ENCODE peak calls at places on chromosomes 6 and 20, in seven cellular contexts. One of them, this sample, is unnamed.
A peak's percentile ranks its signal among the peaks of the same experiment; 100 is the strongest.

GRCh38 chr6:39843305-39844020 is 51.3 kb downstream of the DAAM2 start:
- DNase-seq in NCI-H2081: no peak
- DNase-seq in NCI-H1417: no peak
- DNase-seq in skeletal muscle cell: no peak
- DNase-seq in stimulated activated CD8-positive, alpha-beta memory T cell treated with anti-CD3 and anti-CD28 coated beads, Interleukin-2, amount 100 ng/mL, for 48 hours: no peak
- DNase-seq in activated naive CD8-positive, alpha-beta T cell treated with anti-CD3 and anti-CD28 coated beads for 36 hours: no peak
- DNase-seq in T-cell: no peak
- DNase-seq in this sample: no peak

GRCh38 chr6:170099387-170099786 is 191.5 kb downstream of the DLL1 start:
- DNase-seq in NCI-H2081: no peak
- DNase-seq in NCI-H1417: no peak
- DNase-seq in skeletal muscle cell: no peak
- DNase-seq in stimulated activated CD8-positive, alpha-beta memory T cell treated with anti-CD3 and anti-CD28 coated beads, Interleukin-2, amount 100 ng/mL, for 48 hours: no peak
- DNase-seq in activated naive CD8-positive, alpha-beta T cell treated with anti-CD3 and anti-CD28 coated beads for 36 hours: no peak
- DNase-seq in T-cell: no peak
- DNase-seq in this sample: no peak

GRCh38 chr6:43013020-43013842 is 515 bp downstream of the MEA1 start:
- DNase-seq in NCI-H2081: no peak
- DNase-seq in NCI-H1417: no peak
- DNase-seq in skeletal muscle cell: no peak
- DNase-seq in stimulated activated CD8-positive, alpha-beta memory T cell treated with anti-CD3 and anti-CD28 coated beads, Interleukin-2, amount 100 ng/mL, for 48 hours: no peak
- DNase-seq in activated naive CD8-positive, alpha-beta T cell treated with anti-CD3 and anti-CD28 coated beads for 36 hours: no peak
- DNase-seq in T-cell: no peak
- DNase-seq in this sample: no peak

GRCh38 chr6:142693446-142693845 is 251.5 kb downstream of the HIVEP2 start:
- DNase-seq in NCI-H2081: no peak
- DNase-seq in NCI-H1417: no peak
- DNase-seq in skeletal muscle cell: peak; percentile 58
- DNase-seq in stimulated activated CD8-positive, alpha-beta memory T cell treated with anti-CD3 and anti-CD28 coated beads, Interleukin-2, amount 100 ng/mL, for 48 hours: no peak
- DNase-seq in activated naive CD8-positive, alpha-beta T cell treated with anti-CD3 and anti-CD28 coated beads for 36 hours: no peak
- DNase-seq in T-cell: no peak
- DNase-seq in this sample: no peak

GRCh38 chr6:106360410-106360988 is at the start of gene CRYBG1:
- DNase-seq in NCI-H2081: peak; percentile 77
- DNase-seq in NCI-H1417: peak; percentile 83
- DNase-seq in skeletal muscle cell: no peak
- DNase-seq in stimulated activated CD8-positive, alpha-beta memory T cell treated with anti-CD3 and anti-CD28 coated beads, Interleukin-2, amount 100 ng/mL, for 48 hours: peak; percentile 69
- DNase-seq in activated naive CD8-positive, alpha-beta T cell treated with anti-CD3 and anti-CD28 coated beads for 36 hours: peak; percentile 76
- DNase-seq in T-cell: peak; percentile 55
- DNase-seq in this sample: peak; percentile 34

GRCh38 chr20:53595018-53595378 is 1.4 kb upstream of the ZNF217 start:
- DNase-seq in NCI-H2081: no peak
- DNase-seq in NCI-H1417: no peak
- DNase-seq in skeletal muscle cell: no peak
- DNase-seq in stimulated activated CD8-positive, alpha-beta memory T cell treated with anti-CD3 and anti-CD28 coated beads, Interleukin-2, amount 100 ng/mL, for 48 hours: no peak
- DNase-seq in activated naive CD8-positive, alpha-beta T cell treated with anti-CD3 and anti-CD28 coated beads for 36 hours: no peak
- DNase-seq in T-cell: no peak
- DNase-seq in this sample: no peak

GRCh38 chr20:35226775-35227681 is 538 bp downstream of the MMP24 start:
- DNase-seq in NCI-H2081: peak; percentile 36
- DNase-seq in NCI-H1417: peak; percentile 88
- DNase-seq in skeletal muscle cell: no peak
- DNase-seq in stimulated activated CD8-positive, alpha-beta memory T cell treated with anti-CD3 and anti-CD28 coated beads, Interleukin-2, amount 100 ng/mL, for 48 hours: peak; percentile 40
- DNase-seq in activated naive CD8-positive, alpha-beta T cell treated with anti-CD3 and anti-CD28 coated beads for 36 hours: peak; percentile 57
- DNase-seq in T-cell: peak; percentile 16
- DNase-seq in this sample: no peak

GRCh38 chr20:36093025-36093803 is 61.3 kb upstream of the EPB41L1 start:
- DNase-seq in NCI-H2081: peak; percentile 25
- DNase-seq in NCI-H1417: peak; percentile 77
- DNase-seq in skeletal muscle cell: no peak
- DNase-seq in stimulated activated CD8-positive, alpha-beta memory T cell treated with anti-CD3 and anti-CD28 coated beads, Interleukin-2, amount 100 ng/mL, for 48 hours: no peak
- DNase-seq in activated naive CD8-positive, alpha-beta T cell treated with anti-CD3 and anti-CD28 coated beads for 36 hours: peak; percentile 32
- DNase-seq in T-cell: peak; percentile 36
- DNase-seq in this sample: no peak

GRCh38 chr6:32659856-32660595 is 6.4 kb downstream of the HLA-DQB1 start:
- DNase-seq in NCI-H2081: no peak
- DNase-seq in NCI-H1417: no peak
- DNase-seq in skeletal muscle cell: no peak
- DNase-seq in stimulated activated CD8-positive, alpha-beta memory T cell treated with anti-CD3 and anti-CD28 coated beads, Interleukin-2, amount 100 ng/mL, for 48 hours: no peak
- DNase-seq in activated naive CD8-positive, alpha-beta T cell treated with anti-CD3 and anti-CD28 coated beads for 36 hours: no peak
- DNase-seq in T-cell: no peak
- DNase-seq in this sample: no peak

GRCh38 chr6:44527961-44528644 is 140.6 kb downstream of the CDC5L start:
- DNase-seq in NCI-H2081: no peak
- DNase-seq in NCI-H1417: no peak
- DNase-seq in skeletal muscle cell: no peak
- DNase-seq in stimulated activated CD8-positive, alpha-beta memory T cell treated with anti-CD3 and anti-CD28 coated beads, Interleukin-2, amount 100 ng/mL, for 48 hours: no peak
- DNase-seq in activated naive CD8-positive, alpha-beta T cell treated with anti-CD3 and anti-CD28 coated beads for 36 hours: no peak
- DNase-seq in T-cell: no peak
- DNase-seq in this sample: no peak

GRCh38 chr6:150016324-150017185 is 8.8 kb downstream of the RAET1L start:
- DNase-seq in NCI-H2081: peak; percentile 60
- DNase-seq in NCI-H1417: peak; percentile 63
- DNase-seq in skeletal muscle cell: no peak
- DNase-seq in stimulated activated CD8-positive, alpha-beta memory T cell treated with anti-CD3 and anti-CD28 coated beads, Interleukin-2, amount 100 ng/mL, for 48 hours: no peak
- DNase-seq in activated naive CD8-positive, alpha-beta T cell treated with anti-CD3 and anti-CD28 coated beads for 36 hours: peak; percentile 35
- DNase-seq in T-cell: no peak
- DNase-seq in this sample: no peak

GRCh38 chr6:11616200-11616611 is 78.7 kb downstream of the TMEM170B start:
- DNase-seq in NCI-H2081: no peak
- DNase-seq in NCI-H1417: no peak
- DNase-seq in skeletal muscle cell: peak; percentile 82
- DNase-seq in stimulated activated CD8-positive, alpha-beta memory T cell treated with anti-CD3 and anti-CD28 coated beads, Interleukin-2, amount 100 ng/mL, for 48 hours: no peak
- DNase-seq in activated naive CD8-positive, alpha-beta T cell treated with anti-CD3 and anti-CD28 coated beads for 36 hours: no peak
- DNase-seq in T-cell: no peak
- DNase-seq in this sample: no peak

GRCh38 chr20:22775671-22776139 is 191.3 kb upstream of the FOXA2 start:
- DNase-seq in NCI-H2081: no peak
- DNase-seq in NCI-H1417: no peak
- DNase-seq in skeletal muscle cell: no peak
- DNase-seq in stimulated activated CD8-positive, alpha-beta memory T cell treated with anti-CD3 and anti-CD28 coated beads, Interleukin-2, amount 100 ng/mL, for 48 hours: no peak
- DNase-seq in activated naive CD8-positive, alpha-beta T cell treated with anti-CD3 and anti-CD28 coated beads for 36 hours: no peak
- DNase-seq in T-cell: no peak
- DNase-seq in this sample: no peak

GRCh38 chr6:13485923-13486557 is 1.4 kb downstream of the GFOD1 start:
- DNase-seq in NCI-H2081: peak; percentile 66
- DNase-seq in NCI-H1417: peak; percentile 69
- DNase-seq in skeletal muscle cell: no peak
- DNase-seq in stimulated activated CD8-positive, alpha-beta memory T cell treated with anti-CD3 and anti-CD28 coated beads, Interleukin-2, amount 100 ng/mL, for 48 hours: no peak
- DNase-seq in activated naive CD8-positive, alpha-beta T cell treated with anti-CD3 and anti-CD28 coated beads for 36 hours: peak; percentile 33
- DNase-seq in T-cell: no peak
- DNase-seq in this sample: no peak

GRCh38 chr6:3213334-3213695 is 14.1 kb downstream of the TUBB2B start:
- DNase-seq in NCI-H2081: no peak
- DNase-seq in NCI-H1417: no peak
- DNase-seq in skeletal muscle cell: no peak
- DNase-seq in stimulated activated CD8-positive, alpha-beta memory T cell treated with anti-CD3 and anti-CD28 coated beads, Interleukin-2, amount 100 ng/mL, for 48 hours: no peak
- DNase-seq in activated naive CD8-positive, alpha-beta T cell treated with anti-CD3 and anti-CD28 coated beads for 36 hours: no peak
- DNase-seq in T-cell: no peak
- DNase-seq in this sample: no peak

GRCh38 chr6:152085533-152085932 is 278.1 kb downstream of the ESR1 start:
- DNase-seq in NCI-H2081: no peak
- DNase-seq in NCI-H1417: no peak
- DNase-seq in skeletal muscle cell: no peak
- DNase-seq in stimulated activated CD8-positive, alpha-beta memory T cell treated with anti-CD3 and anti-CD28 coated beads, Interleukin-2, amount 100 ng/mL, for 48 hours: no peak
- DNase-seq in activated naive CD8-positive, alpha-beta T cell treated with anti-CD3 and anti-CD28 coated beads for 36 hours: no peak
- DNase-seq in T-cell: no peak
- DNase-seq in this sample: no peak

GRCh38 chr6:20095436-20095835 is 116.8 kb downstream of the MBOAT1 start:
- DNase-seq in NCI-H2081: no peak
- DNase-seq in NCI-H1417: no peak
- DNase-seq in skeletal muscle cell: no peak
- DNase-seq in stimulated activated CD8-positive, alpha-beta memory T cell treated with anti-CD3 and anti-CD28 coated beads, Interleukin-2, amount 100 ng/mL, for 48 hours: no peak
- DNase-seq in activated naive CD8-positive, alpha-beta T cell treated with anti-CD3 and anti-CD28 coated beads for 36 hours: no peak
- DNase-seq in T-cell: no peak
- DNase-seq in this sample: no peak

GRCh38 chr20:49252556-49253350 is 25.1 kb downstream of the ZNFX1 start:
- DNase-seq in NCI-H2081: no peak
- DNase-seq in NCI-H1417: no peak
- DNase-seq in skeletal muscle cell: no peak
- DNase-seq in stimulated activated CD8-positive, alpha-beta memory T cell treated with anti-CD3 and anti-CD28 coated beads, Interleukin-2, amount 100 ng/mL, for 48 hours: no peak
- DNase-seq in activated naive CD8-positive, alpha-beta T cell treated with anti-CD3 and anti-CD28 coated beads for 36 hours: no peak
- DNase-seq in T-cell: no peak
- DNase-seq in this sample: no peak

GRCh38 chr20:57407541-57407956 is 16.4 kb downstream of the RBM38 start:
- DNase-seq in NCI-H2081: no peak
- DNase-seq in NCI-H1417: peak; percentile 18
- DNase-seq in skeletal muscle cell: no peak
- DNase-seq in stimulated activated CD8-positive, alpha-beta memory T cell treated with anti-CD3 and anti-CD28 coated beads, Interleukin-2, amount 100 ng/mL, for 48 hours: no peak
- DNase-seq in activated naive CD8-positive, alpha-beta T cell treated with anti-CD3 and anti-CD28 coated beads for 36 hours: no peak
- DNase-seq in T-cell: no peak
- DNase-seq in this sample: no peak

GRCh38 chr6:25601797-25602679 is 50.0 kb upstream of the SCGN start:
- DNase-seq in NCI-H2081: peak; percentile 59
- DNase-seq in NCI-H1417: peak; percentile 39
- DNase-seq in skeletal muscle cell: peak; percentile 31
- DNase-seq in stimulated activated CD8-positive, alpha-beta memory T cell treated with anti-CD3 and anti-CD28 coated beads, Interleukin-2, amount 100 ng/mL, for 48 hours: no peak
- DNase-seq in activated naive CD8-positive, alpha-beta T cell treated with anti-CD3 and anti-CD28 coated beads for 36 hours: no peak
- DNase-seq in T-cell: no peak
- DNase-seq in this sample: peak; percentile 49

GRCh38 chr20:2900845-2901592 is 27.7 kb downstream of the PTPRA start:
- DNase-seq in NCI-H2081: no peak
- DNase-seq in NCI-H1417: no peak
- DNase-seq in skeletal muscle cell: no peak
- DNase-seq in stimulated activated CD8-positive, alpha-beta memory T cell treated with anti-CD3 and anti-CD28 coated beads, Interleukin-2, amount 100 ng/mL, for 48 hours: no peak
- DNase-seq in activated naive CD8-positive, alpha-beta T cell treated with anti-CD3 and anti-CD28 coated beads for 36 hours: no peak
- DNase-seq in T-cell: no peak
- DNase-seq in this sample: no peak

GRCh38 chr20:58071500-58071804 is 157.0 kb downstream of the ANKRD60 start:
- DNase-seq in NCI-H2081: no peak
- DNase-seq in NCI-H1417: no peak
- DNase-seq in skeletal muscle cell: no peak
- DNase-seq in stimulated activated CD8-positive, alpha-beta memory T cell treated with anti-CD3 and anti-CD28 coated beads, Interleukin-2, amount 100 ng/mL, for 48 hours: no peak
- DNase-seq in activated naive CD8-positive, alpha-beta T cell treated with anti-CD3 and anti-CD28 coated beads for 36 hours: no peak
- DNase-seq in T-cell: no peak
- DNase-seq in this sample: no peak

GRCh38 chr6:38676236-38676973 is 26.5 kb downstream of the GLO1 start:
- DNase-seq in NCI-H2081: no peak
- DNase-seq in NCI-H1417: no peak
- DNase-seq in skeletal muscle cell: no peak
- DNase-seq in stimulated activated CD8-positive, alpha-beta memory T cell treated with anti-CD3 and anti-CD28 coated beads, Interleukin-2, amount 100 ng/mL, for 48 hours: no peak
- DNase-seq in activated naive CD8-positive, alpha-beta T cell treated with anti-CD3 and anti-CD28 coated beads for 36 hours: no peak
- DNase-seq in T-cell: no peak
- DNase-seq in this sample: no peak

GRCh38 chr6:163701761-163702160 is 287.2 kb downstream of the QKI start:
- DNase-seq in NCI-H2081: no peak
- DNase-seq in NCI-H1417: no peak
- DNase-seq in skeletal muscle cell: no peak
- DNase-seq in stimulated activated CD8-positive, alpha-beta memory T cell treated with anti-CD3 and anti-CD28 coated beads, Interleukin-2, amount 100 ng/mL, for 48 hours: no peak
- DNase-seq in activated naive CD8-positive, alpha-beta T cell treated with anti-CD3 and anti-CD28 coated beads for 36 hours: no peak
- DNase-seq in T-cell: no peak
- DNase-seq in this sample: no peak

GRCh38 chr6:125558451-125558850 is 191.0 kb upstream of the HEY2 start:
- DNase-seq in NCI-H2081: no peak
- DNase-seq in NCI-H1417: no peak
- DNase-seq in skeletal muscle cell: no peak
- DNase-seq in stimulated activated CD8-positive, alpha-beta memory T cell treated with anti-CD3 and anti-CD28 coated beads, Interleukin-2, amount 100 ng/mL, for 48 hours: no peak
- DNase-seq in activated naive CD8-positive, alpha-beta T cell treated with anti-CD3 and anti-CD28 coated beads for 36 hours: no peak
- DNase-seq in T-cell: no peak
- DNase-seq in this sample: no peak

GRCh38 chr6:80767808-80768207 is 661.3 kb downstream of the BCKDHB start:
- DNase-seq in NCI-H2081: no peak
- DNase-seq in NCI-H1417: no peak
- DNase-seq in skeletal muscle cell: peak; percentile 75
- DNase-seq in stimulated activated CD8-positive, alpha-beta memory T cell treated with anti-CD3 and anti-CD28 coated beads, Interleukin-2, amount 100 ng/mL, for 48 hours: no peak
- DNase-seq in activated naive CD8-positive, alpha-beta T cell treated with anti-CD3 and anti-CD28 coated beads for 36 hours: no peak
- DNase-seq in T-cell: no peak
- DNase-seq in this sample: no peak

GRCh38 chr6:131813991-131814390 is 6.2 kb downstream of the ENPP1 start:
- DNase-seq in NCI-H2081: no peak
- DNase-seq in NCI-H1417: no peak
- DNase-seq in skeletal muscle cell: no peak
- DNase-seq in stimulated activated CD8-positive, alpha-beta memory T cell treated with anti-CD3 and anti-CD28 coated beads, Interleukin-2, amount 100 ng/mL, for 48 hours: no peak
- DNase-seq in activated naive CD8-positive, alpha-beta T cell treated with anti-CD3 and anti-CD28 coated beads for 36 hours: no peak
- DNase-seq in T-cell: no peak
- DNase-seq in this sample: no peak

GRCh38 chr6:99412065-99412464 is 13.0 kb downstream of the PNISR start:
- DNase-seq in NCI-H2081: no peak
- DNase-seq in NCI-H1417: no peak
- DNase-seq in skeletal muscle cell: no peak
- DNase-seq in stimulated activated CD8-positive, alpha-beta memory T cell treated with anti-CD3 and anti-CD28 coated beads, Interleukin-2, amount 100 ng/mL, for 48 hours: no peak
- DNase-seq in activated naive CD8-positive, alpha-beta T cell treated with anti-CD3 and anti-CD28 coated beads for 36 hours: no peak
- DNase-seq in T-cell: no peak
- DNase-seq in this sample: no peak